ENCODE peak calls at places on chromosomes 1 and 21, in five cellular contexts. U, B, K, G and I are unnamed samples.

GRCh38 chr1:196400478-196401453 is 207.5 kb downstream of the KCNT2 start:
- DNase-seq in U (no peak), B (peak), K (no peak), G (no peak), I (no peak)

GRCh38 chr1:107795994-107796393 is 169.0 kb downstream of the VAV3 start:
- DNase-seq in U (no peak), B (no peak), K (no peak), G (no peak), I (no peak)

GRCh38 chr1:25461783-25462182 is 31.1 kb downstream of the MACO1 start:
- DNase-seq in U (no peak), B (peak), K (no peak), G (no peak), I (no peak)

GRCh38 chr1:152072311-152072710 is 16.6 kb downstream of the TCHHL1 start:
- DNase-seq in U (no peak), B (no peak), K (no peak), G (no peak), I (no peak)

GRCh38 chr1:212233321-212233720 is 51.9 kb upstream of the PPP2R5A start:
- DNase-seq in U (no peak), B (no peak), K (no peak), G (no peak), I (no peak)

GRCh38 chr1:161946071-161946987 is 77.3 kb downstream of the OLFML2B start:
- DNase-seq in U (no peak), B (no peak), K (no peak), G (peak), I (no peak)

GRCh38 chr1:79422726-79423125 is 416.2 kb upstream of the ADGRL4 start:
- DNase-seq in U (no peak), B (no peak), K (no peak), G (no peak), I (no peak)

GRCh38 chr21:42799948-42800347 is 79.4 kb downstream of the WDR4 start:
- DNase-seq in U (no peak), B (no peak), K (no peak), G (no peak), I (no peak)

GRCh38 chr1:116667577-116668105 is at the start of gene IGSF3:
- DNase-seq in U (no peak), B (peak), K (no peak), G (peak), I (no peak)

GRCh38 chr1:220918285-220918951 is 39.2 kb downstream of the HLX start:
- DNase-seq in U (no peak), B (no peak), K (no peak), G (no peak), I (no peak)

GRCh38 chr21:44059710-44060109 is 47.5 kb upstream of the PWP2 start:
- DNase-seq in U (no peak), B (no peak), K (no peak), G (no peak), I (no peak)

GRCh38 chr1:171642197-171642596 is 10.3 kb downstream of the MYOC start:
- DNase-seq in U (no peak), B (no peak), K (no peak), G (no peak), I (no peak)

GRCh38 chr1:65147424-65148177 is 402 bp upstream of the AK4 start:
- DNase-seq in U (no peak), B (peak), K (no peak), G (peak), I (no peak)

GRCh38 chr1:33111965-33112364 is 31.0 kb downstream of the AZIN2 start:
- DNase-seq in U (no peak), B (peak), K (no peak), G (no peak), I (no peak)

GRCh38 chr1:201585099-201585498 is 46.2 kb downstream of the NAV1 start:
- DNase-seq in U (no peak), B (no peak), K (no peak), G (no peak), I (no peak)

GRCh38 chr1:37776946-37777516 is 12.1 kb upstream of the EPHA10 start:
- DNase-seq in U (no peak), B (no peak), K (no peak), G (no peak), I (no peak)

GRCh38 chr1:168004531-168004930 is 67.7 kb upstream of the MPC2 start:
- DNase-seq in U (no peak), B (no peak), K (no peak), G (no peak), I (no peak)

GRCh38 chr1:29236993-29237905 is 927 bp downstream of the PTPRU start:
- DNase-seq in U (no peak), B (peak), K (no peak), G (peak), I (no peak)
- TF ChIP-seq EZH2 in U (no peak), B (peak), K (peak), G (peak), I (peak)

DNA sequence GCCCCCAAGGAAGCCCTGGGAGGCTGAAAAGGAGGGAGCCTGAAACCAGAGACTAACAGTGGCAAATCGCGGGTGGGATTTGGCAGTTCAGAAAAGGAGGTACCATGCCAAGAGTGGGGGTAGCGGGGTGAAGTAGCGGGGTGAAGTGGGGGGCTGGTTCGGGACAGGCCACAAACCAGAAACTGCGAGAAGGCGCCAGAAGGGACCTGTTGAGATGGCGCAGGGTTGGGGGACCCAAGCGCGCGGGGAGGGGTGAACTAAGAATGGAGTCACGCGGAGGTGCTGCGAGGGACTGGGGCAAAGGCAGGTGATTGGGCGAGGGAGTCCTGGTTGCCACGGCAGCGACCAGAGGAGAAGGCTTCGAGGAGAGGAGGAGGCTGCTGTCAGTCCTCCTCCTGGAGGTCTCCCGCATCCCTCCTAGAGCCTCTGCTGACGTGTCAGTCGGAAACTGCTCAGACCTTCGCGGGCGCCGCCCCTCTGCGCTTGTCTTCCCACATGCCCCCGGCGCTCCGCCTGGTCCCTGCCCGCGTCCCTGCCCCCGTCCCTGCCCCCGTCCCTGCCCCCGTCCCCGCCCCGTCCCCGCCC is 438 bp upstream of the MIA3 start:
- DNase-seq in U (peak), B (peak), K (peak), G (peak), I (peak)
- TF ChIP-seq POLR2AphosphoS5 in U (peak), B (peak), K (peak), G (peak), I (no peak)

GRCh38 chr1:165635823-165636222 is 4.8 kb downstream of the MGST3 start:
- DNase-seq in U (no peak), B (no peak), K (no peak), G (no peak), I (no peak)

GRCh38 chr1:165634154-165634921 is 3.3 kb downstream of the MGST3 start:
- DNase-seq in U (no peak), B (no peak), K (no peak), G (peak), I (no peak)

GRCh38 chr1:165639821-165640623 is 9.0 kb downstream of the MGST3 start:
- DNase-seq in U (no peak), B (no peak), K (no peak), G (no peak), I (no peak)

GRCh38 chr1:165635329-165635728 is 4.3 kb downstream of the MGST3 start:
- DNase-seq in U (no peak), B (no peak), K (no peak), G (no peak), I (no peak)

DNA sequence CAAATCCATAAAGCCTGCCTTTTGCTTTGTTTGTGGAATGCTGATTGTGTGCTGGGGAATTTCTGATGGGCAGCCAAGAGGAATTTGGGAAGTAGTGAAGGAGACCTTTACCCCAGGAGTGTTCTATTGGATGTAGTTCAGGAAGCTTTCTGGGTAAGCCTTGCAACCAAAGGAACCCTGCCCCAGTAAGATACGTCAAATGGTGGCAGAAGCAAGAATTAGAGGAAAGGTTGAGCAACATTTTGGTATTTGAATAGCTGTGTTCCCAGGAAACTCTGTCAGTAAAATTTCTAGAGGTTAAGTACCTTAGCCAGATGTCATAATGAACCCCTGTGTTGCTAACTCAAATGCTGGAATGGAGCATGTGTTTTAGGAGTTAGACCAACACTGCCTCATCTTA is 6.4 kb downstream of the MGST3 start:
- DNase-seq in U (no peak), B (peak), K (no peak), G (peak), I (no peak)
- H3K27ac ChIP-seq in U (no peak), B (no peak), K (no peak), G (no peak), I (peak)

GRCh38 chr1:61052393-61053280 is 29.7 kb upstream of the NFIA start:
- DNase-seq in U (no peak), B (no peak), K (no peak), G (peak), I (no peak)
- TF ChIP-seq EZH2 in U (no peak), B (no peak), K (peak), G (peak), I (no peak)

DNA sequence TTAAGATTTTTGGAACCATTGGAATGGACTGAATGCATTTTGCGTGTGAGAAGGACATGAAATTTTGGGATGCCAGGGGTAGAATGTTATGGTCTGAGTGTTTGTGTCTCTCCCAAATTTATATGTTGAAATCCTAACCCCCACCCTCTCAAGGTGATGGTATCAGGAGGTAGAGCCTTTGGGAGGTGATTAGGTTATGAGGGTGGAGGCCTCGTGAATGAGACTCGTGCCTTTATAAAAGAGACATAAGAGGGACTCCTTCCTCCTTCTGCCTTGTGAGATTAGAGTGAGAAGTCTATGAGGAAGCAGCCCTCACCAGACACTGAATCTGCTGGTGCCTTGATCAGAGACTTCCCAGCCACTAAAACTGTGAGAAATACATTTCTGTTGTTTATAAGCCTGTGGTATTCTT is 41.5 kb downstream of the KCNK1 start:
- DNase-seq in U (no peak), B (no peak), K (no peak), G (no peak), I (no peak)
- TF ChIP-seq POLR2AphosphoS5 in U (no peak), B (no peak), K (no peak), G (no peak), I (no peak)

GRCh38 chr1:109084563-109085517 is 5.7 kb upstream of the TMEM167B start:
- DNase-seq in U (no peak), B (no peak), K (no peak), G (no peak), I (no peak)

GRCh38 chr1:109080441-109081082 is 4.8 kb upstream of the TAF13 start:
- DNase-seq in U (no peak), B (no peak), K (no peak), G (no peak), I (no peak)

GRCh38 chr1:109083923-109084322 is 6.6 kb upstream of the TMEM167B start:
- DNase-seq in U (no peak), B (no peak), K (no peak), G (no peak), I (no peak)

GRCh38 chr1:109079240-109079622 is 3.4 kb upstream of the TAF13 start:
- DNase-seq in U (no peak), B (no peak), K (no peak), G (no peak), I (no peak)

DNA sequence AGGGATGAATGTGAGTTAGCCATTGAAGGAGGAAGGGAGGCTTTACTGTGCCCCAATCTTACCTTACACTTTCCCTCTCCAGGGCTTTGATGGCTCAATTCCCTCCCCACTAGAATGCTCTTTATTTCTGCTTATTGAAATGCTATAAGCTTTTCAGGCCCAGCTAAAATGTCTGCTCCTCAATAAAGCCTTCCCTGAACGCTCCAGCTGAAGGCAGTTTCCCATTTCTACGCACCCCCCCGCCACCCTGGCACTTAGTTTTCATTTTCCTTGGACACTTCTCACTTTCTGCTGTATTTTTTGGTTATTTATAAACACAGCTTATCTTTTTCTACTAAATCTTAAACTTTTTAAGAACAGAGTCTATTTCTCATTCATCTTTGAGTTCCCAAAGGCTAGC is 7.1 kb upstream of the TMEM167B start:
- DNase-seq in U (no peak), B (no peak), K (no peak), G (no peak), I (no peak)
- H3K27ac ChIP-seq in U (no peak), B (no peak), K (no peak), G (no peak), I (peak)

GRCh38 chr1:218163371-218163770 is 121.7 kb upstream of the RRP15 start:
- DNase-seq in U (no peak), B (no peak), K (no peak), G (no peak), I (no peak)

GRCh38 chr1:218164930-218165686 is 120.0 kb upstream of the RRP15 start:
- DNase-seq in U (no peak), B (peak), K (peak), G (peak), I (no peak)

GRCh38 chr1:218165687-218166088 is 119.4 kb upstream of the RRP15 start:
- DNase-seq in U (no peak), B (peak), K (no peak), G (no peak), I (no peak)

DNA sequence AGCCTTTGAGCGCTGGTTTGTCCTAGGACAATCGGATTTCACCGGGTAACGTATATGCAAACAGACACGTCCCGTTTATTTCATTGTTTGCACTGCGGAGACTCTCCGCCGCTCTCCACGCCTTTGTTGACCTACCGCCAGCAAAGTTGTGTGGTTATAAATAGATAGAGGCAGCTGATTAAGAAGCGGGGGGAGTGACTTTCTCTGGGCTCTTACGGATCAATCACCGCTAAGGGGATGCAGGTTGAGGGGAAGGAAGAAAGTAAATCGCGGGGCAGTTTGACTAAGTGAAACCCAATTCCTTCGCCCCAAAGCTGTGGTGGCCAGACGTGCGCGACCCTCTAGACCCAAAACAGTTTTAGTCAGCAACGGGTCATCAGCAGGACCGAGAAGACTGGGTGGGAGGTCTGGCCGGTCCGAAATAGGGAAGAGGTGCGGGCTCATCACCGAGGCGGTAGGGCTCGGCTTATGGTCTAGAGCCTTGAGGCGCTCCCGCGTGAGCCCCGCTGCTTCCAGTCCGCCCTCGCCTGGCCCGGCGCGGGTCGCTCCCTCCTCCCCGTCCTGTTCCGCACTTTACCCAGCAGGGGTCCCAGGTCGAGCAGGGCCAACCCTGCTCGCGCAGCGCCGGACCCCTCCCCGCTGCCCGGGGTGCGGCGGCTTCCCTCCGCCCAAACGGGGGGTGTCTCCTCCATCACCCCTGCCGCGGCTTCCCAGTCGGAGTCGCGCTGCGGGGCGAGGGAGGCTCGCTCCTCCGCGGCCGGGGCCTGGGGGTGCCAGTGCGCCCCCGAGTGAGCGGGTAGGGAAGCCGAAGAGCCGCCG is 120.8 kb upstream of the RRP15 start:
- DNase-seq in U (no peak), B (peak), K (peak), G (peak), I (no peak)
- TF ChIP-seq EZH2 in U (no peak), B (peak), K (peak), G (peak), I (peak)